ENCODE peak calls at places on chromosomes 1 and 21, in eight cellular contexts. One of them, this sample, is unnamed.

GRCh38 chr1:157404063-157404501 is 148.2 kb downstream of the FCRL5 start:
- DNase-seq in breast epithelium: no peak
- DNase-seq in SK-N-SH: no peak
- DNase-seq in transverse colon: no peak
- DNase-seq in HCT116: no peak
- DNase-seq in K562: no peak
- DNase-seq in GM23338: no peak
- DNase-seq in sigmoid colon: no peak
- DNase-seq in this sample: no peak

GRCh38 chr1:29211086-29212030 is 19.4 kb downstream of the MECR start:
- DNase-seq in breast epithelium: no peak
- DNase-seq in SK-N-SH: no peak
- DNase-seq in transverse colon: no peak
- DNase-seq in HCT116: no peak
- DNase-seq in K562: no peak
- DNase-seq in GM23338: no peak
- DNase-seq in sigmoid colon: no peak
- DNase-seq in this sample: no peak

GRCh38 chr1:55817027-55817426 is 601.9 kb upstream of the USP24 start:
- DNase-seq in breast epithelium: no peak
- DNase-seq in SK-N-SH: no peak
- DNase-seq in transverse colon: no peak
- DNase-seq in HCT116: no peak
- DNase-seq in K562: no peak
- DNase-seq in GM23338: no peak
- DNase-seq in sigmoid colon: no peak
- DNase-seq in this sample: no peak

GRCh38 chr1:200795151-200795550 is 56.5 kb downstream of the CAMSAP2 start:
- DNase-seq in breast epithelium: no peak
- DNase-seq in SK-N-SH: no peak
- DNase-seq in transverse colon: no peak
- DNase-seq in HCT116: no peak
- DNase-seq in K562: no peak
- DNase-seq in GM23338: no peak
- DNase-seq in sigmoid colon: no peak
- DNase-seq in this sample: no peak

GRCh38 chr1:56803561-56804156 is 15.5 kb downstream of the FYB2 start:
- DNase-seq in breast epithelium: no peak
- DNase-seq in SK-N-SH: peak
- DNase-seq in transverse colon: peak
- DNase-seq in HCT116: peak
- DNase-seq in K562: peak
- DNase-seq in GM23338: peak
- DNase-seq in sigmoid colon: no peak
- DNase-seq in this sample: peak

GRCh38 chr1:30675761-30676160 is 47.6 kb downstream of the MATN1 start:
- DNase-seq in breast epithelium: no peak
- DNase-seq in SK-N-SH: no peak
- DNase-seq in transverse colon: no peak
- DNase-seq in HCT116: no peak
- DNase-seq in K562: no peak
- DNase-seq in GM23338: no peak
- DNase-seq in sigmoid colon: no peak
- DNase-seq in this sample: no peak

GRCh38 chr1:53114090-53114489 is 28.3 kb downstream of the SLC1A7 start:
- DNase-seq in breast epithelium: no peak
- DNase-seq in SK-N-SH: no peak
- DNase-seq in transverse colon: no peak
- DNase-seq in HCT116: no peak
- DNase-seq in K562: no peak
- DNase-seq in GM23338: no peak
- DNase-seq in sigmoid colon: no peak
- DNase-seq in this sample: no peak

GRCh38 chr1:224333939-224334701 is 4.1 kb upstream of the NVL start:
- DNase-seq in breast epithelium: no peak
- DNase-seq in SK-N-SH: no peak
- DNase-seq in transverse colon: no peak
- DNase-seq in HCT116: no peak
- DNase-seq in K562: peak
- DNase-seq in GM23338: no peak
- DNase-seq in sigmoid colon: no peak
- DNase-seq in this sample: no peak

GRCh38 chr21:14488805-14489204 is 57.3 kb downstream of the SAMSN1 start:
- DNase-seq in breast epithelium: no peak
- DNase-seq in SK-N-SH: no peak
- DNase-seq in transverse colon: no peak
- DNase-seq in HCT116: no peak
- DNase-seq in K562: no peak
- DNase-seq in GM23338: no peak
- DNase-seq in sigmoid colon: no peak
- DNase-seq in this sample: no peak

GRCh38 chr1:44621841-44622286 is 52.4 kb downstream of the TMEM53 start:
- DNase-seq in breast epithelium: no peak
- DNase-seq in SK-N-SH: peak
- DNase-seq in transverse colon: no peak
- DNase-seq in HCT116: no peak
- DNase-seq in K562: no peak
- DNase-seq in GM23338: no peak
- DNase-seq in sigmoid colon: no peak
- DNase-seq in this sample: no peak

GRCh38 chr1:3527774-3528173 is 73.3 kb downstream of the ARHGEF16 start:
- DNase-seq in breast epithelium: no peak
- DNase-seq in SK-N-SH: no peak
- DNase-seq in transverse colon: no peak
- DNase-seq in HCT116: no peak
- DNase-seq in K562: no peak
- DNase-seq in GM23338: no peak
- DNase-seq in sigmoid colon: no peak
- DNase-seq in this sample: no peak

GRCh38 chr1:50681931-50682330 is 258.7 kb upstream of the DMRTA2 start:
- DNase-seq in breast epithelium: no peak
- DNase-seq in SK-N-SH: no peak
- DNase-seq in transverse colon: no peak
- DNase-seq in HCT116: peak
- DNase-seq in K562: no peak
- DNase-seq in GM23338: no peak
- DNase-seq in sigmoid colon: no peak
- DNase-seq in this sample: no peak

GRCh38 chr21:19368944-19369343 is 965.4 kb upstream of the TMPRSS15 start:
- DNase-seq in breast epithelium: no peak
- DNase-seq in SK-N-SH: no peak
- DNase-seq in transverse colon: no peak
- DNase-seq in HCT116: no peak
- DNase-seq in K562: no peak
- DNase-seq in GM23338: no peak
- DNase-seq in sigmoid colon: no peak
- DNase-seq in this sample: no peak

GRCh38 chr1:182446033-182446669 is 3.8 kb upstream of the RGSL1 start:
- DNase-seq in breast epithelium: no peak
- DNase-seq in SK-N-SH: peak
- DNase-seq in transverse colon: peak
- DNase-seq in HCT116: peak
- DNase-seq in K562: peak
- DNase-seq in GM23338: peak
- DNase-seq in sigmoid colon: no peak
- DNase-seq in this sample: no peak

GRCh38 chr1:27057801-27058647 is 45.4 kb upstream of the TENT5B start:
- DNase-seq in breast epithelium: peak
- DNase-seq in SK-N-SH: peak
- DNase-seq in transverse colon: peak
- DNase-seq in HCT116: no peak
- DNase-seq in K562: no peak
- DNase-seq in GM23338: peak
- DNase-seq in sigmoid colon: no peak
- DNase-seq in this sample: no peak

GRCh38 chr1:60842294-60842693 is 240.1 kb upstream of the NFIA start:
- DNase-seq in breast epithelium: no peak
- DNase-seq in SK-N-SH: no peak
- DNase-seq in transverse colon: no peak
- DNase-seq in HCT116: no peak
- DNase-seq in K562: no peak
- DNase-seq in GM23338: no peak
- DNase-seq in sigmoid colon: no peak
- DNase-seq in this sample: no peak
- H3K4me3 ChIP-seq in breast epithelium: no peak
- H3K4me3 ChIP-seq in SK-N-SH: no peak
- H3K4me3 ChIP-seq in transverse colon: no peak
- H3K4me3 ChIP-seq in HCT116: no peak
- H3K4me3 ChIP-seq in K562: no peak
- H3K4me3 ChIP-seq in GM23338: no peak
- H3K4me3 ChIP-seq in sigmoid colon: no peak
- H3K4me3 ChIP-seq in this sample: no peak

DNA sequence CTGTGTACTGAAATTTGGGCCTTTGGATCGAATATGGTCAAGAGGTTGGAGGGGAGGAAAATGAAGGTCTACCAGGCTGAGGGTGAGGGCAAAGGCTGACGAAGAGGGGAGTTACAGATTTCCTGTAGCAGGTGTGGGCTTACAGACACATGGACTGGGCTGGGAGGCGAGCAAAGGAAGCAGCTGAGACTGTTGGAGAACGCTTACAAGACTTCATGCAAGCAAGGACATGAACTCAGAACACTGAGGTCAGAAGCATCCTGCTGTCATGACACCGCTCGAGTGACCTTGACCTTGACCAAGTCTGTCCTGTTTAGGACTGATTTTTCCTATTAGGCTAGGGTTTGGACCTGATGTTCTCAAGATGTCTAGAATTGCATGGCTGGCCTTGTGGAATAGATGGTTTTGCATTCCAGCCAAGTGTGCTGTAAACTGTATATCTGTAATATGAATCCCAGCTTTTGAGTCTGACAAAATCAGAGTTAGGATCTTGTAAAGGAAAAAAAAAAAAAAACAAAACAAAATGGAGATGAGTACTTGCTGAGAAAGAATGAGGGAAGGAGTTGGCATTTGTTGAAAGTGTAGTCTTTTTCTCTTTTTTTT is 5.7 kb downstream of the ELF3 start:
- DNase-seq in breast epithelium: peak
- DNase-seq in SK-N-SH: no peak
- DNase-seq in transverse colon: peak
- DNase-seq in HCT116: no peak
- DNase-seq in K562: no peak
- DNase-seq in GM23338: no peak
- DNase-seq in sigmoid colon: no peak
- DNase-seq in this sample: peak
- TF ChIP-seq POLR2AphosphoS5 in breast epithelium: peak
- TF ChIP-seq POLR2AphosphoS5 in SK-N-SH: no peak
- TF ChIP-seq POLR2AphosphoS5 in transverse colon: no peak
- TF ChIP-seq POLR2AphosphoS5 in HCT116: peak
- TF ChIP-seq POLR2AphosphoS5 in K562: no peak
- TF ChIP-seq POLR2AphosphoS5 in GM23338: no peak
- TF ChIP-seq POLR2AphosphoS5 in sigmoid colon: no peak
- TF ChIP-seq POLR2AphosphoS5 in this sample: no peak

DNA sequence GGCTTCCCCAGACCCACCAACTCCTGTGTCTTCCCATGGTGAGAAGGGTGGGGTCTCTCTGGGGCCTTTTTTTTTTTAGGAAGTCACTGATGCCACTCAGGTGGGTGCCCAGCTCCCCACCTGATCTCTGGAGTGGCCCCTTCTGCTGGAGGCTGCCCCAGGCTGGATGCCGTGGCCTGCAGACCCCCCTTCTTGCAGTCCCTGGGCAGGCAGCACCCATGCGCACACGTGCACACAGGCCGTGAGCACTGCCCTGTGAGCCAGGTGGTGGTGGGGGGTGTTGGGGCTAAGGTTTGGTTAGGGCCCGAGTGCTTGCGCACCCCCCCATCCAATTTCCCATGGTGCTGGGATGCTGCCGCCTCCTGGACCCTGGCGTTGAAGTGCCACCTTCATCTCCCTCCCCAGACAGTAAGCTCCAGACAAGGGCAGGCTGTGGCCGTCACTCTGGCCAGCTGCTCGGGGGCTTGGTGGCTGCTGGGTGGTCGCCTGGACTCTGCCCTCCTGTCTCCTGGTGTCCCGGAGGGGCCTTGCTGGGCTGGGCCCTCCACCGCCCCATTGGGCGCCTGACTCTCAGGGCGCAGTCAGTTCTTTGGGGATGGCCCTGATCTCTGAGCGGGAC is 50.6 kb downstream of the SKI start:
- DNase-seq in breast epithelium: no peak
- DNase-seq in SK-N-SH: no peak
- DNase-seq in transverse colon: no peak
- DNase-seq in HCT116: no peak
- DNase-seq in K562: no peak
- DNase-seq in GM23338: no peak
- DNase-seq in sigmoid colon: no peak
- DNase-seq in this sample: no peak
- H3K4me3 ChIP-seq in breast epithelium: no peak
- H3K4me3 ChIP-seq in SK-N-SH: no peak
- H3K4me3 ChIP-seq in transverse colon: no peak
- H3K4me3 ChIP-seq in HCT116: no peak
- H3K4me3 ChIP-seq in K562: no peak
- H3K4me3 ChIP-seq in GM23338: peak
- H3K4me3 ChIP-seq in sigmoid colon: no peak
- H3K4me3 ChIP-seq in this sample: no peak

GRCh38 chr1:94873520-94874351 is 53.2 kb downstream of the CNN3 start:
- DNase-seq in breast epithelium: peak
- DNase-seq in SK-N-SH: no peak
- DNase-seq in transverse colon: no peak
- DNase-seq in HCT116: no peak
- DNase-seq in K562: no peak
- DNase-seq in GM23338: no peak
- DNase-seq in sigmoid colon: no peak
- DNase-seq in this sample: no peak

GRCh38 chr1:94878329-94878728 is 48.6 kb downstream of the CNN3 start:
- DNase-seq in breast epithelium: no peak
- DNase-seq in SK-N-SH: no peak
- DNase-seq in transverse colon: no peak
- DNase-seq in HCT116: no peak
- DNase-seq in K562: no peak
- DNase-seq in GM23338: no peak
- DNase-seq in sigmoid colon: no peak
- DNase-seq in this sample: no peak

GRCh38 chr1:94876362-94876761 is 50.5 kb downstream of the CNN3 start:
- DNase-seq in breast epithelium: no peak
- DNase-seq in SK-N-SH: no peak
- DNase-seq in transverse colon: no peak
- DNase-seq in HCT116: no peak
- DNase-seq in K562: no peak
- DNase-seq in GM23338: no peak
- DNase-seq in sigmoid colon: no peak
- DNase-seq in this sample: no peak

GRCh38 chr1:94874423-94874822 is 52.5 kb downstream of the CNN3 start:
- DNase-seq in breast epithelium: no peak
- DNase-seq in SK-N-SH: no peak
- DNase-seq in transverse colon: no peak
- DNase-seq in HCT116: no peak
- DNase-seq in K562: no peak
- DNase-seq in GM23338: no peak
- DNase-seq in sigmoid colon: no peak
- DNase-seq in this sample: no peak

DNA sequence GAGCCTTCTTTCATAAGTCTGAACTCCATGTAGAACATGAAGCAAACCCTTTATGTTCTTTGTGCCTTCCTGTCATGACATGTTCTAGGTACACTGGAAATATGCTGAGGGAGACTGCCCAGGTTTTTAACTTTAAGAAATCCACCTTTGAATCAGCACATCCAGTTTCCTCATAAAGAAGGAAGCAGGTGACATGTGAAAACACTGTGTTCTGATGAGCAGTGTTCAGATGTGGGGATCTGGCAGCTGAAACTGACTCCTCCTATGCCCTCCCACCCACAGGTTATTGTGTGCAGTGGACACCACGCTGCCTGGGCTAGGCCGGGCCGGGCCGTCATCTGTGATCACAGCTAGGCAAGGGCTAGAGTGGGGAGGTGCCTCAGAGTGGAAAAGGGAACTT is 51.1 kb downstream of the CNN3 start:
- DNase-seq in breast epithelium: peak
- DNase-seq in SK-N-SH: no peak
- DNase-seq in transverse colon: no peak
- DNase-seq in HCT116: no peak
- DNase-seq in K562: no peak
- DNase-seq in GM23338: no peak
- DNase-seq in sigmoid colon: no peak
- DNase-seq in this sample: no peak
- TF ChIP-seq POLR2AphosphoS5 in breast epithelium: no peak
- TF ChIP-seq POLR2AphosphoS5 in SK-N-SH: no peak
- TF ChIP-seq POLR2AphosphoS5 in transverse colon: no peak
- TF ChIP-seq POLR2AphosphoS5 in HCT116: no peak
- TF ChIP-seq POLR2AphosphoS5 in K562: no peak
- TF ChIP-seq POLR2AphosphoS5 in GM23338: no peak
- TF ChIP-seq POLR2AphosphoS5 in sigmoid colon: no peak
- TF ChIP-seq POLR2AphosphoS5 in this sample: no peak

This sample was measured in stomach.